ENCODE peak calls at places on chromosomes 4 and X, in seven cellular contexts. V is SK-N-SH, S is HCT116, H is Karpas-422, L is GM23248, T is OCI-LY7, W is GM23338. Q is an unnamed sample.

GRCh38 chrX:96703816-96704215 is 19.2 kb downstream of the DIAPH2 start:
- DNase-seq in V (no peak), S (no peak), H (no peak), L (peak; percentile 2), T (no peak), W (peak; percentile 4), Q (no peak)

GRCh38 chr4:23889814-23890269 is at the start of gene PPARGC1A:
- DNase-seq in V (peak; percentile 11), S (no peak), H (no peak), L (peak; percentile 45), T (no peak), W (peak; percentile 27), Q (no peak)

GRCh38 chrX:63250253-63250868 is 100.8 kb downstream of the SPIN4 start:
- DNase-seq in V (peak; percentile 42), S (peak; percentile 69), H (peak; percentile 92), L (peak; percentile 76), T (peak; percentile 64), W (peak; percentile 81), Q (peak; percentile 33)

GRCh38 chr4:177251237-177251636 is 58.4 kb upstream of the NEIL3 start:
- DNase-seq in V (no peak), S (no peak), H (no peak), L (no peak), T (no peak), W (no peak), Q (no peak)

GRCh38 chrX:6382284-6382683 is 152.6 kb downstream of the VCX3A start:
- DNase-seq in V (no peak), S (no peak), H (no peak), L (no peak), T (no peak), W (no peak), Q (no peak)

GRCh38 chr4:24067781-24068193 is 177.9 kb upstream of the PPARGC1A start:
- DNase-seq in V (no peak), S (no peak), H (no peak), L (peak; percentile 69), T (no peak), W (no peak), Q (no peak)

GRCh38 chrX:41720125-41720780 is 3.7 kb upstream of the GPR82 start:
- DNase-seq in V (no peak), S (no peak), H (no peak), L (peak; percentile 5), T (peak; percentile 29), W (no peak), Q (no peak)

GRCh38 chr4:35538807-35539206 is 705.5 kb downstream of the ARAP2 start:
- DNase-seq in V (no peak), S (peak; percentile 15), H (no peak), L (no peak), T (no peak), W (no peak), Q (no peak)

GRCh38 chr4:105895324-105895608 is at the start of gene NPNT:
- DNase-seq in V (peak; percentile 60), S (no peak), H (no peak), L (no peak), T (no peak), W (peak; percentile 42), Q (no peak)

GRCh38 chr4:174764105-174764729 is 64.8 kb downstream of the GLRA3 start:
- DNase-seq in V (peak; percentile 45), S (peak; percentile 40), H (peak; percentile 65), L (peak; percentile 65), T (peak; percentile 79), W (peak; percentile 78), Q (no peak)

GRCh38 chrX:139554367-139554766 is 23.8 kb downstream of the F9 start:
- DNase-seq in V (no peak), S (no peak), H (peak; percentile 63), L (no peak), T (peak; percentile 56), W (no peak), Q (no peak)

GRCh38 chrX:137858106-137858505 is 292.2 kb downstream of the ZIC3 start:
- DNase-seq in V (no peak), S (no peak), H (no peak), L (no peak), T (no peak), W (no peak), Q (no peak)

GRCh38 chr4:185202984-185203379 is 818 bp downstream of the CFAP97 start:
- DNase-seq in V (no peak), S (no peak), H (no peak), L (no peak), T (no peak), W (no peak), Q (no peak)

GRCh38 chrX:154436597-154437397 is at the start of gene GDI1:
- DNase-seq in V (peak; percentile 91), S (no peak), H (peak; percentile 73), L (peak; percentile 65), T (peak; percentile 67), W (peak; percentile 70), Q (peak; percentile 61)

GRCh38 chr4:76059750-76060149 is 14.8 kb upstream of the ART3 start:
- DNase-seq in V (no peak), S (no peak), H (no peak), L (no peak), T (no peak), W (no peak), Q (no peak)

GRCh38 chr4:154877110-154877760 is 96.2 kb downstream of the RBM46 start:
- DNase-seq in V (no peak), S (peak; percentile 8), H (no peak), L (peak; percentile 19), T (peak; percentile 1), W (no peak), Q (no peak)

GRCh38 chr4:94131212-94131611 is 76.5 kb upstream of the SMARCAD1 start:
- DNase-seq in V (peak; percentile 2), S (no peak), H (no peak), L (peak; percentile 13), T (no peak), W (no peak), Q (no peak)

GRCh38 chrX:68193234-68193633 is 240.1 kb downstream of the OPHN1 start:
- DNase-seq in V (no peak), S (no peak), H (no peak), L (no peak), T (no peak), W (no peak), Q (no peak)

GRCh38 chrX:30657542-30658238 is 4.5 kb downstream of the GK start:
- DNase-seq in V (no peak), S (no peak), H (no peak), L (peak; percentile 47), T (no peak), W (no peak), Q (no peak)

GRCh38 chr4:40337523-40337922 is 2.4 kb downstream of the CHRNA9 start:
- DNase-seq in V (no peak), S (no peak), H (no peak), L (no peak), T (no peak), W (no peak), Q (no peak)

GRCh38 chr4:164134388-164134787 is 619.5 kb upstream of the SMIM31 start:
- DNase-seq in V (no peak), S (no peak), H (no peak), L (no peak), T (no peak), W (no peak), Q (no peak)

GRCh38 chrX:39477438-39478120 is 620.2 kb downstream of the BCOR start:
- DNase-seq in V (no peak), S (no peak), H (peak; percentile 65), L (no peak), T (no peak), W (peak; percentile 61), Q (no peak)

GRCh38 chr4:85940131-85940530 is 419.7 kb downstream of the MAPK10 start:
- DNase-seq in V (no peak), S (no peak), H (no peak), L (peak; percentile 18), T (no peak), W (no peak), Q (no peak)

GRCh38 chrX:95903490-95903889 is 781.2 kb upstream of the DIAPH2 start:
- DNase-seq in V (no peak), S (no peak), H (no peak), L (no peak), T (no peak), W (peak; percentile 50), Q (no peak)

GRCh38 chr4:43456383-43456782 is 563.9 kb downstream of the GRXCR1 start:
- DNase-seq in V (no peak), S (no peak), H (no peak), L (peak; percentile 75), T (no peak), W (no peak), Q (no peak)

GRCh38 chr4:173212379-173212778 is 43.8 kb downstream of the GALNT7 start:
- DNase-seq in V (no peak), S (no peak), H (no peak), L (peak; percentile 12), T (no peak), W (no peak), Q (no peak)

DNA sequence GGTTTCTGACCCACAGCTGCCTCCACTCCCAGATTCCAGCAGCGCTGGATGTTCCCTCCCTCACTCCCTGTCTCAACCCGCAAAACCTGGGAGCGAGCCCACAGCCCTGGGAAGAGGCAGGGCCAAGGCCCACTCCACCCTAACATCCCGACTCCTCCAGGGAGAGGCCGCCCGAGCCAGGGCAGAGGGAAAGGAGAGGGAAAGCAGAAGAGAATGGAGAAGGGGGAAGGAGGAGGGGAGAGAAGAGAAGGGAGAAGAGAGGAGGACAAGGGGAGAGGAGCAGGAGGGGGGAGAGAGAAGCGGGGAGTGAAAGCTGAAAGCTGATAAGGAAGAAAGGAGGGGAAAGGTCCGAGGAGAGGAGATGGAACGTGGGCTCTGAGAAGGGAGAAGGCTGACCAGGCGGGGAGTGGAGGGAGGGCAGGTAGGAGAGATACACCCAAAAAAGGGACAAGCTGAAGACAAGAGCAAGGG is 120.2 kb upstream of the PJA1 start:
- DNase-seq in V (peak; percentile 32), S (no peak), H (no peak), L (peak; percentile 13), T (no peak), W (no peak), Q (no peak)
- H3K4me3 ChIP-seq in V (peak overlapping the region; percentile 41), S (peak overlapping the region; percentile 13), H (no peak overlapping the region), L (peak overlapping the region; percentile 61), T (peak overlapping the region; percentile 38), W (peak overlapping the region; percentile 51), Q (peak overlapping the region; percentile 46)

GRCh38 chrX:147494365-147494764 is 417.4 kb upstream of the FMR1 start:
- DNase-seq in V (no peak), S (no peak), H (no peak), L (no peak), T (no peak), W (no peak), Q (no peak)
- H3K27ac ChIP-seq in V (no peak overlapping the region), S (no peak overlapping the region), H (no peak overlapping the region), L (no peak overlapping the region), T (no peak overlapping the region), W (no peak overlapping the region), Q (no peak overlapping the region)

GRCh38 chr4:63728480-63729177 is 680.6 kb downstream of the TECRL start:
- DNase-seq in V (no peak), S (no peak), H (no peak), L (no peak), T (no peak), W (peak; percentile 44), Q (no peak)
- H3K9me2 ChIP-seq in V (no peaks in the 10 kb centered on the region), S (no peaks in the 10 kb centered on the region), H (no peaks in the 10 kb centered on the region), L (no peaks in the 10 kb centered on the region), T (no peaks in the 10 kb centered on the region), W (no peaks in the 10 kb centered on the region), Q (no peaks in the 10 kb centered on the region)

GRCh38 chr4:115332078-115332477 is 218.7 kb upstream of the NDST4 start:
- DNase-seq in V (peak; percentile 15), S (no peak), H (no peak), L (no peak), T (no peak), W (no peak), Q (no peak)

GRCh38 chr4:115331241-115331640 is 217.8 kb upstream of the NDST4 start:
- DNase-seq in V (no peak), S (no peak), H (no peak), L (no peak), T (no peak), W (no peak), Q (no peak)

GRCh38 chr4:115334736-115335411 is 221.5 kb upstream of the NDST4 start:
- DNase-seq in V (no peak), S (no peak), H (no peak), L (no peak), T (no peak), W (no peak), Q (no peak)
- H3K4me3 ChIP-seq in V (no peak overlapping the region), S (no peak overlapping the region), H (no peak overlapping the region), L (no peak overlapping the region), T (no peak overlapping the region), W (no peak overlapping the region), Q (no peak overlapping the region)